ENCODE peak calls at places on chromosomes 1 and 21, in seven cellular contexts. One of them, this sample, is unnamed.

GRCh38 chr1:65343286-65343685 is 33.9 kb downstream of the DNAJC6 start:
- DNase-seq in HFFc6: peak; percentile 55
- DNase-seq in GM23338: no peak
- DNase-seq in A549: peak; percentile 4
- DNase-seq in right atrium auricular region: no peak
- DNase-seq in kidney epithelial cell: no peak
- DNase-seq in tibial artery: no peak
- DNase-seq in this sample: peak; percentile 67

GRCh38 chr1:161721738-161722343 is 497 bp downstream of the FCRLB start:
- DNase-seq in A549: peak; percentile 54
- DNase-seq in kidney epithelial cell: no peak
- DNase-seq in right atrium auricular region: no peak
- DNase-seq in tibial artery: no peak
- DNase-seq in GM23338: no peak
- DNase-seq in HFFc6: peak; percentile 89
- DNase-seq in this sample: peak; percentile 74

GRCh38 chr21:45541221-45542039 is 810 bp downstream of the SLC19A1 start:
- DNase-seq in GM23338: peak; percentile 46
- DNase-seq in A549: peak; percentile 52
- DNase-seq in kidney epithelial cell: no peak
- DNase-seq in right atrium auricular region: peak; percentile 81
- DNase-seq in tibial artery: peak; percentile 84
- DNase-seq in HFFc6: no peak
- DNase-seq in this sample: no peak

GRCh38 chr1:223423641-223424233 is 30.5 kb downstream of the CCDC185 start:
- DNase-seq in A549: no peak
- DNase-seq in HFFc6: peak; percentile 65
- DNase-seq in right atrium auricular region: no peak
- DNase-seq in GM23338: no peak
- DNase-seq in tibial artery: no peak
- DNase-seq in kidney epithelial cell: no peak
- DNase-seq in this sample: peak; percentile 29

GRCh38 chr1:13517193-13517812 is 3.5 kb upstream of the LRRC38 start:
- DNase-seq in HFFc6: no peak
- DNase-seq in kidney epithelial cell: no peak
- DNase-seq in GM23338: peak; percentile 91
- DNase-seq in tibial artery: no peak
- DNase-seq in A549: peak; percentile 38
- DNase-seq in right atrium auricular region: no peak
- DNase-seq in this sample: no peak

GRCh38 chr1:207361910-207362309 is 40.4 kb downstream of the CD55 start:
- DNase-seq in HFFc6: no peak
- DNase-seq in A549: no peak
- DNase-seq in tibial artery: no peak
- DNase-seq in kidney epithelial cell: peak; percentile 16
- DNase-seq in GM23338: no peak
- DNase-seq in right atrium auricular region: no peak
- DNase-seq in this sample: no peak

GRCh38 chr1:221965252-221965651 is 223.4 kb upstream of the DUSP10 start:
- DNase-seq in GM23338: no peak
- DNase-seq in tibial artery: no peak
- DNase-seq in right atrium auricular region: no peak
- DNase-seq in HFFc6: no peak
- DNase-seq in A549: peak; percentile 54
- DNase-seq in kidney epithelial cell: no peak
- DNase-seq in this sample: no peak

GRCh38 chr1:167926486-167926997 is 9.9 kb upstream of the DCAF6 start:
- DNase-seq in tibial artery: no peak
- DNase-seq in right atrium auricular region: no peak
- DNase-seq in A549: peak; percentile 88
- DNase-seq in HFFc6: no peak
- DNase-seq in kidney epithelial cell: no peak
- DNase-seq in GM23338: peak; percentile 42
- DNase-seq in this sample: no peak

GRCh38 chr1:176954242-176954641 is 210.3 kb downstream of the ASTN1 start:
- DNase-seq in GM23338: peak; percentile 53
- DNase-seq in A549: peak; percentile 10
- DNase-seq in right atrium auricular region: no peak
- DNase-seq in kidney epithelial cell: no peak
- DNase-seq in tibial artery: no peak
- DNase-seq in HFFc6: no peak
- DNase-seq in this sample: no peak
- TF ChIP-seq CTCF in GM23338: peak; percentile 41
- TF ChIP-seq CTCF in A549: no peak
- TF ChIP-seq CTCF in right atrium auricular region: no peak
- TF ChIP-seq CTCF in kidney epithelial cell: no peak
- TF ChIP-seq CTCF in tibial artery: no peak
- TF ChIP-seq CTCF in HFFc6: no peak
- TF ChIP-seq CTCF in this sample: no peak

DNA sequence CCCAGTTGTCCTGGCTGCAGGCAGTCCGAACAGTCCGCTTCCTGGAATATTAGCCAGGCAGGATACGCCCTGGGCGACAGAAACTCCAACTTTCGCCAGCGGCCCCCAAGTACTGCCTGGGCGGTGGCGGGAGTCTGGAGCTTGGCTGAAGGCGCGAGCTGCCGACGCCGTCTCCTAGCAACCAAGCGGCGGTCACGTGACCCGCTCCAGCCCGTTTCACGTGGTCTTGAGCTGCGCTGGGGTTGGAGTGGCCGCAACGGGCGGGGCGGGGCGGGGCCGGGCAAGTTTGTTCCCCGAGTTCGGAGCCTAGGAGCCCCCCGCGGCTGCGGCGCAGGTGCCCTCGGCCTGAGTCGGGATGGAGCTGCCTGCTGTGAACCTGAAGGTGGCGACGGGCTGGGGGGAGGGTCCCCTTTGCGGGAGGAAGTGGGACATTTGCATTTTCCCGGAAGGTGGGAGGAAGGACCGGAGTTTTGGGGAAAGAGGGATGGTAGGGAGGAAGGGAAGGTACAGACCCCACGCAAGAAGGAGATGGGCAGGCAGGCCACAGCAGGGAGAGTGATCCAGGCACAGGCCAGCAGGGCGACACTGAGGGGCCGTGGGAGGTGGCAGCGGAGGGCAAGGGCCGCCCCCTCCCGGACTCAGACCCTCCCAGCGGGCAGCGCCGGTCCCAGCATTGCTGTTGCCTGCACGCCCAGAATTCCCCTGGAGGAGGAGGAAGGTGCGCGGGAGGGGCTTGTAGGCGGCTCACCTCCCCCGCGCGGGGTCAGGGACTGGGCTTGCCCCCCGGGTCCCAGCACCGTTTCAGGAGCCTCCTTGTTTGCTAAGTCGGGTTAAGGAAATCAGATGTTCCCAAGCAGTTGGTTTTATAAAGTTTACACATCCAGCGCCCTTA is at the start of gene AGTRAP:
- DNase-seq in right atrium auricular region: peak; percentile 99
- DNase-seq in GM23338: peak; percentile 97
- DNase-seq in HFFc6: peak; percentile 82
- DNase-seq in tibial artery: peak; percentile 98
- DNase-seq in kidney epithelial cell: no peak
- DNase-seq in A549: peak; percentile 90
- DNase-seq in this sample: peak; percentile 43
- TF ChIP-seq CTCF in right atrium auricular region: no peak
- TF ChIP-seq CTCF in GM23338: peak; percentile 17
- TF ChIP-seq CTCF in HFFc6: peak; percentile 25
- TF ChIP-seq CTCF in tibial artery: peak; percentile 5
- TF ChIP-seq CTCF in kidney epithelial cell: peak; percentile 24
- TF ChIP-seq CTCF in A549: no peak
- TF ChIP-seq CTCF in this sample: peak; percentile 2

DNA sequence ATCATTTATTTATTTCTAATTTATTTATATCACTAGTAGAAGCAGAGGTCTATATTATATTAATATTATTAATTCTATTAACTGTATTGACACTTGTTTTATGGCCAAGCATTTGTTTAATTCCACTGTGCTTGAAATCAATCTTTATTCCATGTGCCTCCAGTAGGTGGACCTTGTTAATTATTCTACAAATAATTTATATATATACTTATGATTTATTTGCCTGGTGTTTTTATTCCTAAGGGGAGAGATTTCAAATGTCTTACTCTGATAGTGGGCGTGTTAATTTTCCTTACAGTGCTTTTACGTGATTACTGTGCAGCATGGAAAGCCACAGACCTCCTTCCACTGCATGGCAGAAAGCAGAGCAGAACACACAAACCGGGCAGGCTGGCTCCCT is 17.5 kb upstream of the OR6N2 start:
- DNase-seq in GM23338: no peak
- DNase-seq in kidney epithelial cell: no peak
- DNase-seq in tibial artery: no peak
- DNase-seq in right atrium auricular region: no peak
- DNase-seq in A549: no peak
- DNase-seq in HFFc6: no peak
- DNase-seq in this sample: no peak
- TF ChIP-seq CTCF in GM23338: no peak
- TF ChIP-seq CTCF in kidney epithelial cell: no peak
- TF ChIP-seq CTCF in tibial artery: no peak
- TF ChIP-seq CTCF in right atrium auricular region: no peak
- TF ChIP-seq CTCF in A549: no peak
- TF ChIP-seq CTCF in HFFc6: peak; percentile 37
- TF ChIP-seq CTCF in this sample: no peak

DNA sequence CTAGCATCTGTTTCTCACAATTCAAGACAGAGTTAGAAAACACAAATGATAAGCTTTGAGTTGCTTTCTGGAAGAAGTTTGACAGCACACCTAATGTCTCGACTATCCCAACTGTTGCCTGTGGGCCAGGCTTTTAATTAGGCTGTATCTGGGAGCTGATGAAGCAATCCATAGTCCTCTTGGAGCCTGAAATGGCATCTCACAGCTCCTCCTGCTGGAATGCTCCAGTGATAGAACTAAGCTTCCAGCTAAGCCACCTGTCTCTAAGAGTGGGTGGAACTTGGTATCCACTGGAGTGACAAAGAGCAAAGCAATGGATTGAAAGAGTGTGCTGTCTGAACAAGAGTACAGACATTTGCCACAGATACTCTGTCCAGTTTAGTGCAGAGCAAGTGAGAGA is 605.3 kb upstream of the NR5A2 start:
- DNase-seq in tibial artery: no peak
- DNase-seq in HFFc6: peak; percentile 54
- DNase-seq in A549: peak; percentile 10
- DNase-seq in GM23338: peak; percentile 71
- DNase-seq in right atrium auricular region: no peak
- DNase-seq in kidney epithelial cell: no peak
- DNase-seq in this sample: peak; percentile 28
- TF ChIP-seq CTCF in tibial artery: no peak
- TF ChIP-seq CTCF in HFFc6: peak; percentile 75
- TF ChIP-seq CTCF in A549: no peak
- TF ChIP-seq CTCF in GM23338: peak; percentile 87
- TF ChIP-seq CTCF in right atrium auricular region: no peak
- TF ChIP-seq CTCF in kidney epithelial cell: peak; percentile 44
- TF ChIP-seq CTCF in this sample: peak; percentile 76

GRCh38 chr1:245858022-245858421 is 649.1 kb downstream of the SMYD3 start:
- DNase-seq in GM23338: no peak
- DNase-seq in kidney epithelial cell: no peak
- DNase-seq in HFFc6: no peak
- DNase-seq in right atrium auricular region: no peak
- DNase-seq in A549: no peak
- DNase-seq in tibial artery: no peak
- DNase-seq in this sample: no peak
- TF ChIP-seq CTCF in GM23338: no peak
- TF ChIP-seq CTCF in kidney epithelial cell: no peak
- TF ChIP-seq CTCF in HFFc6: no peak
- TF ChIP-seq CTCF in right atrium auricular region: no peak
- TF ChIP-seq CTCF in A549: no peak
- TF ChIP-seq CTCF in tibial artery: no peak
- TF ChIP-seq CTCF in this sample: no peak

GRCh38 chr1:41494351-41495170 is 10.1 kb upstream of the EDN2 start:
- DNase-seq in tibial artery: no peak
- DNase-seq in HFFc6: no peak
- DNase-seq in A549: no peak
- DNase-seq in right atrium auricular region: no peak
- DNase-seq in kidney epithelial cell: no peak
- DNase-seq in GM23338: no peak
- DNase-seq in this sample: no peak

GRCh38 chr1:41493117-41493536 is 8.6 kb upstream of the EDN2 start:
- DNase-seq in A549: peak; percentile 87
- DNase-seq in HFFc6: peak; percentile 95
- DNase-seq in tibial artery: no peak
- DNase-seq in right atrium auricular region: no peak
- DNase-seq in kidney epithelial cell: peak; percentile 90
- DNase-seq in GM23338: no peak
- DNase-seq in this sample: no peak

GRCh38 chr1:41490911-41491310 is 6.4 kb upstream of the EDN2 start:
- DNase-seq in GM23338: no peak
- DNase-seq in HFFc6: no peak
- DNase-seq in kidney epithelial cell: no peak
- DNase-seq in A549: no peak
- DNase-seq in right atrium auricular region: no peak
- DNase-seq in tibial artery: no peak
- DNase-seq in this sample: no peak

GRCh38 chr1:41493626-41494350 is 9.3 kb upstream of the EDN2 start:
- DNase-seq in A549: no peak
- DNase-seq in HFFc6: no peak
- DNase-seq in kidney epithelial cell: no peak
- DNase-seq in right atrium auricular region: no peak
- DNase-seq in GM23338: no peak
- DNase-seq in tibial artery: no peak
- DNase-seq in this sample: no peak

GRCh38 chr1:41492341-41492848 is 7.9 kb upstream of the EDN2 start:
- DNase-seq in A549: peak; percentile 65
- DNase-seq in right atrium auricular region: no peak
- DNase-seq in tibial artery: no peak
- DNase-seq in HFFc6: no peak
- DNase-seq in GM23338: peak; percentile 79
- DNase-seq in kidney epithelial cell: no peak
- DNase-seq in this sample: no peak
- TF ChIP-seq CTCF in A549: peak; percentile 50
- TF ChIP-seq CTCF in right atrium auricular region: no peak
- TF ChIP-seq CTCF in tibial artery: peak; percentile 27
- TF ChIP-seq CTCF in HFFc6: peak; percentile 77
- TF ChIP-seq CTCF in GM23338: peak; percentile 81
- TF ChIP-seq CTCF in kidney epithelial cell: peak; percentile 60
- TF ChIP-seq CTCF in this sample: peak; percentile 55

This sample was measured in AG09309.